ENCODE peak calls at places on chromosomes 1 and 21, in five cellular contexts. N is hepatic stellate cell, J is SK-N-SH, W is left colon, H is BE2C. P is an unnamed sample.

GRCh38 chr21:46150073-46150472 is 5.3 kb downstream of the FTCD start:
- DNase-seq in J (no peak), H (peak), W (peak), N (no peak), P (no peak)

GRCh38 chr1:227092054-227092453 is 152.0 kb downstream of the COQ8A start:
- DNase-seq in J (no peak), N (no peak), H (no peak), W (no peak), P (no peak)

GRCh38 chr1:206447079-206447780 is 23.0 kb upstream of the IKBKE start:
- DNase-seq in N (no peak), J (peak), W (no peak), H (no peak), P (no peak)

GRCh38 chr1:29416825-29417557 is 180.7 kb downstream of the PTPRU start:
- DNase-seq in H (peak), N (no peak), J (no peak), W (no peak), P (no peak)

GRCh38 chr1:44688760-44689446 is 14.4 kb downstream of the ARMH1 start:
- DNase-seq in H (no peak), J (no peak), N (no peak), W (no peak), P (no peak)

GRCh38 chr1:14120895-14121294 is 420.9 kb downstream of the PRDM2 start:
- DNase-seq in H (no peak), N (no peak), J (no peak), W (no peak), P (no peak)

GRCh38 chr1:186753241-186753640 is 73.0 kb upstream of the PTGS2 start:
- DNase-seq in H (no peak), J (no peak), W (no peak), N (no peak), P (no peak)

GRCh38 chr1:222370911-222371717 is 176.8 kb downstream of the HHIPL2 start:
- DNase-seq in N (peak), J (no peak), W (no peak), H (no peak), P (no peak)

GRCh38 chr21:46112731-46113215 is 14.9 kb downstream of the COL6A2 start:
- DNase-seq in W (peak), J (no peak), H (peak), N (no peak), P (no peak)

GRCh38 chr1:242468749-242469148 is 55.7 kb downstream of the PLD5 start:
- DNase-seq in W (no peak), H (no peak), J (no peak), N (no peak), P (no peak)

GRCh38 chr1:116916533-116917460 is 7.1 kb downstream of the PTGFRN start:
- DNase-seq in N (no peak), W (no peak), H (no peak), J (no peak), P (no peak)

GRCh38 chr1:18941221-18942141 is 15.0 kb downstream of the IFFO2 start:
- DNase-seq in J (no peak), H (no peak), N (no peak), W (no peak), P (peak)

GRCh38 chr1:65309317-65310077 is at the start of gene DNAJC6:
- DNase-seq in J (peak), W (peak), H (peak), N (peak), P (peak)

GRCh38 chr21:43272591-43272990 is 103.8 kb downstream of the CRYAA start:
- DNase-seq in H (peak), N (no peak), J (no peak), W (no peak), P (no peak)

GRCh38 chr1:53521900-53522552 is 62.8 kb downstream of the DMRTB1 start:
- DNase-seq in J (no peak), N (no peak), H (peak), W (no peak), P (no peak)

GRCh38 chr1:67729872-67730271 is 44.9 kb downstream of the GADD45A start:
- DNase-seq in H (no peak), W (no peak), J (no peak), N (no peak), P (no peak)

GRCh38 chr21:20004353-20004752 is 993.9 kb upstream of the NCAM2 start:
- DNase-seq in W (no peak), J (no peak), N (no peak), H (no peak), P (no peak)

P was measured in prostate gland.